ENCODE peak calls at places on chromosomes 11 and 22, in ten cellular contexts. W is endothelial cell of umbilical vein, Y is Panc1, A is HCT116, E is HL-60, G is GM12878, C is transverse colon, R is prostate gland, Q is vagina, K is GM23338. X is an unnamed sample.

GRCh38 chr11:38481391-38481790 is 1883.4 kb upstream of the RAG2 start:
- DNase-seq in W (no peak), Y (no peak), A (no peak), E (no peak), G (no peak), C (no peak), R (no peak), Q (no peak), K (no peak), X (no peak)

GRCh38 chr11:79437274-79437980 is 3.4 kb downstream of the TENM4 start:
- DNase-seq in W (peak; percentile 5), Y (no peak), A (no peak), E (no peak), G (no peak), C (peak; percentile 38), R (peak; percentile 44), Q (no peak), K (peak; percentile 89), X (peak; percentile 64)

GRCh38 chr11:118677977-118678376 is 1.5 kb downstream of the TREH start:
- DNase-seq in W (no peak), Y (no peak), A (no peak), E (no peak), G (no peak), C (no peak), R (no peak), Q (no peak), K (no peak), X (no peak)

GRCh38 chr22:20996598-20997535 is 5.1 kb downstream of the THAP7 start:
- DNase-seq in W (no peak), Y (no peak), A (no peak), E (no peak), G (no peak), C (no peak), R (no peak), Q (no peak), K (no peak), X (no peak)

GRCh38 chr11:115672999-115673411 is 168.8 kb upstream of the CADM1 start:
- DNase-seq in W (no peak), Y (no peak), A (no peak), E (no peak), G (no peak), C (no peak), R (peak; percentile 67), Q (no peak), K (no peak), X (no peak)

GRCh38 chr11:1749787-1750351 is 526 bp downstream of the IFITM10 start:
- DNase-seq in W (no peak), Y (no peak), A (no peak), E (no peak), G (no peak), C (peak; percentile 11), R (no peak), Q (no peak), K (no peak), X (no peak)

GRCh38 chr22:31177420-31178162 is 17.6 kb downstream of the RNF185 start:
- DNase-seq in W (no peak), Y (no peak), A (no peak), E (no peak), G (no peak), C (no peak), R (peak; percentile 78), Q (no peak), K (no peak), X (no peak)

GRCh38 chr11:19241260-19242183 is 777 bp upstream of the E2F8 start:
- DNase-seq in W (peak; percentile 8), Y (no peak), A (no peak), E (no peak), G (no peak), C (peak; percentile 49), R (no peak), Q (no peak), K (peak; percentile 69), X (no peak)

GRCh38 chr22:20305894-20306645 is 13.8 kb downstream of the DGCR6L start:
- DNase-seq in W (no peak), Y (no peak), A (no peak), E (no peak), G (no peak), C (no peak), R (no peak), Q (no peak), K (no peak), X (no peak)

GRCh38 chr22:36253523-36254490 is 874 bp downstream of the APOL1 start:
- DNase-seq in W (no peak), Y (no peak), A (no peak), E (no peak), G (no peak), C (peak; percentile 58), R (peak; percentile 33), Q (no peak), K (no peak), X (peak; percentile 68)

GRCh38 chr22:21928048-21928447 is 24.6 kb downstream of the PPM1F start:
- DNase-seq in W (no peak), Y (no peak), A (no peak), E (no peak), G (no peak), C (no peak), R (no peak), Q (no peak), K (no peak), X (no peak)

GRCh38 chr22:17655289-17655688 is 16.7 kb downstream of the BCL2L13 start:
- DNase-seq in W (no peak), Y (no peak), A (no peak), E (peak; percentile 88), G (no peak), C (peak; percentile 37), R (no peak), Q (no peak), K (no peak), X (no peak)

GRCh38 chr22:30414525-30415047 is 11.0 kb upstream of the MTFP1 start:
- DNase-seq in W (peak; percentile 12), Y (no peak), A (no peak), E (no peak), G (no peak), C (no peak), R (no peak), Q (no peak), K (no peak), X (no peak)

GRCh38 chr11:113242767-113243397 is 71.5 kb upstream of the TTC12 start:
- DNase-seq in W (no peak), Y (no peak), A (no peak), E (no peak), G (no peak), C (no peak), R (no peak), Q (no peak), K (peak; percentile 55), X (no peak)

GRCh38 chr11:82722236-82722635 is 11.4 kb downstream of the FAM181B start:
- DNase-seq in W (no peak), Y (no peak), A (no peak), E (no peak), G (no peak), C (no peak), R (no peak), Q (no peak), K (no peak), X (no peak)

GRCh38 chr11:44744160-44744559 is 17.4 kb downstream of the TSPAN18 start:
- DNase-seq in W (no peak), Y (no peak), A (no peak), E (no peak), G (no peak), C (no peak), R (no peak), Q (no peak), K (no peak), X (no peak)
- TF ChIP-seq POLR2AphosphoS5 in W (no peak), Y (no peak), A (no peak), E (no peak), G (no peak), C (peak; percentile 35), R (peak; percentile 7), Q (no peak), K (no peak), X (no peak)

GRCh38 chr22:49321477-49322055 is 506.1 kb downstream of the BRD1 start:
- DNase-seq in W (no peak), Y (no peak), A (no peak), E (no peak), G (no peak), C (no peak), R (no peak), Q (peak; percentile 77), K (no peak), X (peak; percentile 23)

GRCh38 chr22:49312601-49313000 is 515.1 kb downstream of the BRD1 start:
- DNase-seq in W (no peak), Y (no peak), A (no peak), E (no peak), G (no peak), C (no peak), R (no peak), Q (no peak), K (no peak), X (no peak)

GRCh38 chr22:49322231-49322630 is 505.4 kb downstream of the BRD1 start:
- DNase-seq in W (no peak), Y (no peak), A (no peak), E (no peak), G (no peak), C (no peak), R (no peak), Q (peak; percentile 43), K (no peak), X (peak; percentile 9)

GRCh38 chr22:49320714-49321476 is 506.8 kb downstream of the BRD1 start:
- DNase-seq in W (no peak), Y (no peak), A (no peak), E (no peak), G (no peak), C (no peak), R (no peak), Q (no peak), K (no peak), X (peak; percentile 17)

GRCh38 chr22:49317369-49317768 is 510.3 kb downstream of the BRD1 start:
- DNase-seq in W (no peak), Y (no peak), A (no peak), E (no peak), G (no peak), C (no peak), R (no peak), Q (no peak), K (no peak), X (no peak)
- TF ChIP-seq CTCF in W (no peak), Y (no peak), A (peak; percentile 37), E (no peak), G (no peak), C (no peak), R (no peak), Q (no peak), K (no peak), X (no peak)

GRCh38 chr11:17021550-17021949 is 7.3 kb upstream of the PLEKHA7 start:
- DNase-seq in W (no peak), Y (no peak), A (no peak), E (no peak), G (no peak), C (no peak), R (no peak), Q (no peak), K (peak; percentile 65), X (no peak)
- H3K4me3 ChIP-seq in W (no peak overlapping the region), Y (no peak overlapping the region), A (no peak overlapping the region), E (no peak overlapping the region), G (no peak overlapping the region), C (no peak overlapping the region), R (no peak overlapping the region), Q (no peak overlapping the region), K (no peak overlapping the region), X (no peak overlapping the region)

DNA sequence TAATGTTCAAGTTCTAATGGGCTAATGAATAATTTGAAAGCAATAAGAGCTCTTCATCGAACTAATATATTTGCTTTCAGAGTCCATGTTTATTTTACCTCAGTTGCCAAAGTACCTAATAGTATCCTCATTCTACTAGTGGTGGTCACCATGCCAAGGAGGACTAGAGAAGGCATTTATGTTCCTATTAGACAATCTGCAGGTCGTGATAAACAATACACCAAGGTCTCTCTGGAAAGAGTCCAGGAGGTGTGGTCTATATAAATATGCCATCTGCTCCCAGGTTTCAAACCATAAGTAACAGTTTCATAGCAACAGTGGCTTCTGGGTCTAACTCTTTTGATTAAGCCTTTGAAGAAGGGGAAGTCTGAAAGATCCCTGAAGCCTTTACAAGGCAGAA is 42.9 kb downstream of the ARFGAP3 start:
- DNase-seq in W (peak; percentile 80), Y (no peak), A (no peak), E (no peak), G (peak; percentile 12), C (no peak), R (no peak), Q (no peak), K (no peak), X (no peak)
- TF ChIP-seq POLR2AphosphoS5 in W (no peak), Y (no peak), A (no peak), E (no peak), G (no peak), C (no peak), R (peak; percentile 51), Q (no peak), K (no peak), X (no peak)